ENCODE peak calls at places on chromosomes 11 and 22, in five cellular contexts. C is HS-5; G is adrenal gland; O is activated CD8-positive, alpha-beta memory T cell treated with anti-CD3 and anti-CD28 coated beads for 1 hour; U is activated CD4-positive, alpha-beta T cell treated with anti-CD3 and anti-CD28 coated beads, Interleukin-2, amount 50 U/mL, for 24 hours. B is an unnamed sample.

GRCh38 chr11:46917109-46918086 is 952 bp downstream of the LRP4 start:
- DNase-seq in C (no peak), G (no peak), O (no peak), U (no peak), B (no peak)

GRCh38 chr11:44920451-44920850 is 30.2 kb downstream of the TP53I11 start:
- DNase-seq in C (no peak), G (no peak), O (no peak), U (no peak), B (no peak)

GRCh38 chr11:100910808-100911207 is 218.8 kb downstream of the PGR start:
- DNase-seq in C (no peak), G (no peak), O (no peak), U (no peak), B (no peak)

GRCh38 chr11:126484266-126484665 is 128.8 kb downstream of the ST3GAL4 start:
- DNase-seq in C (no peak), G (no peak), O (no peak), U (no peak), B (no peak)

GRCh38 chr11:126189109-126189929 is 22.1 kb downstream of the RPUSD4 start:
- DNase-seq in C (no peak), G (no peak), O (no peak), U (no peak), B (no peak)

GRCh38 chr11:100980156-100980555 is 149.5 kb downstream of the PGR start:
- DNase-seq in C (peak), G (no peak), O (no peak), U (no peak), B (no peak)

GRCh38 chr11:122747358-122747757 is 90.9 kb upstream of the CRTAM start:
- DNase-seq in C (no peak), G (no peak), O (no peak), U (no peak), B (no peak)

GRCh38 chr22:19375435-19375834 is 56.1 kb downstream of the HIRA start:
- DNase-seq in C (no peak), G (peak), O (no peak), U (no peak), B (no peak)

GRCh38 chr22:37681556-37682049 is 4.5 kb upstream of the NOL12 start:
- DNase-seq in C (peak), G (peak), O (no peak), U (no peak), B (no peak)

GRCh38 chr11:2975594-2975993 is 16.5 kb downstream of the NAP1L4 start:
- DNase-seq in C (no peak), G (no peak), O (peak), U (no peak), B (no peak)

GRCh38 chr11:74989269-74989655 is 529 bp downstream of the NEU3 start:
- DNase-seq in C (no peak), G (no peak), O (no peak), U (no peak), B (no peak)

GRCh38 chr11:44954051-44954906 is 3.6 kb upstream of the TP53I11 start:
- DNase-seq in C (no peak), G (no peak), O (no peak), U (no peak), B (no peak)

GRCh38 chr11:75872887-75873416 is 57.9 kb downstream of the UVRAG start:
- DNase-seq in C (no peak), G (no peak), O (no peak), U (no peak), B (no peak)

GRCh38 chr11:61541568-61541967 is 33.0 kb downstream of the LRRC10B start:
- DNase-seq in C (peak), G (no peak), O (no peak), U (no peak), B (no peak)

GRCh38 chr22:48192920-48193319 is 1430.5 kb downstream of the TBC1D22A start:
- DNase-seq in C (no peak), G (peak), O (no peak), U (no peak), B (no peak)

B was measured in cortex of kidney.